ENCODE peak calls at places on chromosomes 7 and 10, in seven cellular contexts. S is NCI-H510A, Q is Calu3, U is fibroblast of pulmonary artery, H is A673, O is GM03348, M is H54. E is an unnamed sample.

GRCh38 chr10:27713906-27714305 is 31.7 kb downstream of the MKX start:
- DNase-seq in S (no peak), Q (no peak), U (no peak), H (peak; percentile 15), O (peak; percentile 40), M (no peak), E (no peak)

GRCh38 chr7:42232275-42232674 is 4.7 kb downstream of the GLI3 start:
- DNase-seq in S (no peak), Q (no peak), U (peak; percentile 57), H (peak; percentile 76), O (peak; percentile 54), M (peak; percentile 79), E (no peak)

GRCh38 chr7:63073736-63074135 is 924.9 kb upstream of the ZNF722 start:
- DNase-seq in S (no peak), Q (no peak), U (no peak), H (no peak), O (no peak), M (no peak), E (no peak)

GRCh38 chr10:122407375-122408125 is 33.0 kb downstream of the PLEKHA1 start:
- DNase-seq in S (no peak), Q (no peak), U (no peak), H (no peak), O (peak; percentile 17), M (no peak), E (no peak)

GRCh38 chr7:112132123-112132694 is 74.0 kb downstream of the DOCK4 start:
- DNase-seq in S (no peak), Q (no peak), U (peak; percentile 20), H (no peak), O (no peak), M (no peak), E (no peak)

GRCh38 chr10:11776080-11776479 is 33.9 kb downstream of the ECHDC3 start:
- DNase-seq in S (no peak), Q (no peak), U (no peak), H (no peak), O (no peak), M (no peak), E (no peak)

GRCh38 chr7:22613466-22613865 is 113.5 kb upstream of the STEAP1B start:
- DNase-seq in S (no peak), Q (no peak), U (no peak), H (no peak), O (peak; percentile 27), M (no peak), E (no peak)

GRCh38 chr10:110355922-110356627 is 51.4 kb upstream of the SMNDC1 start:
- DNase-seq in S (no peak), Q (no peak), U (no peak), H (no peak), O (no peak), M (no peak), E (no peak)

GRCh38 chr10:50384839-50385238 is 133.5 kb upstream of the ASAH2 start:
- DNase-seq in S (no peak), Q (no peak), U (no peak), H (no peak), O (no peak), M (no peak), E (no peak)

GRCh38 chr10:118500477-118501104 is 94.9 kb downstream of the PRLHR start:
- DNase-seq in S (no peak), Q (no peak), U (no peak), H (no peak), O (no peak), M (no peak), E (no peak)

GRCh38 chr7:123749537-123749857 is 694 bp upstream of the WASL start:
- DNase-seq in S (no peak), Q (no peak), U (peak; percentile 78), H (no peak), O (peak; percentile 58), M (peak; percentile 58), E (no peak)

GRCh38 chr7:111517441-111518037 is 44.8 kb downstream of the IMMP2L start:
- DNase-seq in S (no peak), Q (peak; percentile 13), U (no peak), H (peak; percentile 39), O (no peak), M (no peak), E (no peak)

GRCh38 chr7:84529480-84530205 is 335.1 kb upstream of the SEMA3A start:
- DNase-seq in S (no peak), Q (peak; percentile 35), U (peak; percentile 77), H (no peak), O (no peak), M (no peak), E (no peak)

GRCh38 chr10:278707-279106 is 143.5 kb downstream of the ZMYND11 start:
- DNase-seq in S (no peak), Q (no peak), U (no peak), H (no peak), O (no peak), M (no peak), E (no peak)

GRCh38 chr10:5538892-5539651 is 14.3 kb downstream of the CALML3 start:
- DNase-seq in S (no peak), Q (no peak), U (no peak), H (no peak), O (no peak), M (no peak), E (no peak)

GRCh38 chr7:1331026-1331425 is 98.4 kb downstream of the UNCX start:
- DNase-seq in S (no peak), Q (no peak), U (no peak), H (no peak), O (no peak), M (no peak), E (no peak)

GRCh38 chr7:111855161-111855841 is 293.0 kb upstream of the IMMP2L start:
- DNase-seq in S (no peak), Q (peak; percentile 27), U (peak; percentile 89), H (peak; percentile 79), O (peak; percentile 79), M (peak; percentile 32), E (no peak)

GRCh38 chr7:183496-183895 is 8.9 kb upstream of the FAM20C start:
- DNase-seq in S (no peak), Q (no peak), U (no peak), H (no peak), O (no peak), M (no peak), E (no peak)

GRCh38 chr10:3036155-3036554 is 31.2 kb upstream of the PFKP start:
- DNase-seq in S (no peak), Q (no peak), U (no peak), H (no peak), O (no peak), M (no peak), E (no peak)

GRCh38 chr10:3761111-3761686 is 23.8 kb downstream of the KLF6 start:
- DNase-seq in S (no peak), Q (no peak), U (no peak), H (no peak), O (no peak), M (no peak), E (no peak)

GRCh38 chr10:69716711-69717560 is 84.8 kb upstream of the COL13A1 start:
- DNase-seq in S (peak; percentile 65), Q (peak; percentile 89), U (peak; percentile 46), H (peak; percentile 60), O (peak; percentile 71), M (peak; percentile 83), E (peak; percentile 1)

GRCh38 chr10:101974091-101974799 is 81.7 kb downstream of the ARMH3 start:
- DNase-seq in S (no peak), Q (no peak), U (peak; percentile 31), H (no peak), O (peak; percentile 21), M (no peak), E (no peak)

GRCh38 chr10:6786579-6787031 is 206.5 kb upstream of the PRKCQ start:
- DNase-seq in S (no peak), Q (no peak), U (peak; percentile 70), H (peak; percentile 81), O (peak; percentile 60), M (no peak), E (no peak)

GRCh38 chr7:24477807-24478655 is 95.2 kb upstream of the PALS2 start:
- DNase-seq in S (peak; percentile 49), Q (peak; percentile 45), U (peak; percentile 83), H (peak; percentile 73), O (peak; percentile 64), M (peak; percentile 57), E (peak; percentile 49)

GRCh38 chr10:116848032-116848911 is 1.0 kb upstream of the ENO4 start:
- DNase-seq in S (no peak), Q (no peak), U (no peak), H (no peak), O (no peak), M (no peak), E (no peak)

GRCh38 chr7:131424219-131424822 is 96.6 kb downstream of the MKLN1 start:
- DNase-seq in S (no peak), Q (no peak), U (peak; percentile 71), H (peak; percentile 75), O (peak; percentile 49), M (no peak), E (no peak)

GRCh38 chr10:132185601-132186487 is 904 bp upstream of the DPYSL4 start:
- DNase-seq in S (peak; percentile 23), Q (no peak), U (peak; percentile 40), H (no peak), O (peak; percentile 77), M (no peak), E (no peak)

GRCh38 chr7:75776295-75776971 is 4.4 kb upstream of the CCL26 start:
- DNase-seq in S (no peak), Q (peak; percentile 1), U (peak; percentile 65), H (peak; percentile 60), O (peak; percentile 84), M (no peak), E (no peak)

GRCh38 chr10:90968448-90969086 is 47.7 kb upstream of the ANKRD1 start:
- DNase-seq in S (no peak), Q (no peak), U (peak; percentile 68), H (no peak), O (peak; percentile 79), M (peak; percentile 75), E (no peak)

GRCh38 chr7:1811850-1812692 is 142.0 kb downstream of the ELFN1 start:
- DNase-seq in S (peak; percentile 36), Q (peak; percentile 32), U (no peak), H (peak; percentile 67), O (no peak), M (no peak), E (peak; percentile 19)

GRCh38 chr7:81004098-81004497 is 85.2 kb upstream of the SEMA3C start:
- DNase-seq in S (no peak), Q (no peak), U (peak; percentile 44), H (no peak), O (peak; percentile 40), M (peak; percentile 35), E (no peak)

GRCh38 chr10:73965890-73966768 is 31.8 kb upstream of the VCL start:
- DNase-seq in S (no peak), Q (peak; percentile 70), U (peak; percentile 99), H (peak; percentile 100), O (peak; percentile 92), M (peak; percentile 83), E (peak; percentile 40)

GRCh38 chr7:20199015-20199737 is 18.0 kb downstream of the MACC1 start:
- DNase-seq in S (peak; percentile 66), Q (peak; percentile 93), U (peak; percentile 76), H (peak; percentile 89), O (peak; percentile 47), M (peak; percentile 11), E (peak; percentile 30)

GRCh38 chr10:78980815-78981214 is 88.0 kb upstream of the ZMIZ1 start:
- DNase-seq in S (no peak), Q (no peak), U (no peak), H (no peak), O (no peak), M (no peak), E (no peak)

E was measured in NCI-H2107.